ENCODE peak calls at places on chromosomes 13 and 19, in eight cellular contexts. P is pancreas, E is tibial artery, J is H1, F is AG04450, M is kidney, Q is endodermal cell, N is heart right ventricle. W is an unnamed sample.

GRCh38 chr19:29478578-29479565 is 46.9 kb upstream of the VSTM2B start:
- DNase-seq in F (no peak), J (peak), E (no peak), Q (peak), M (no peak), N (no peak), P (no peak), W (no peak)

GRCh38 chr13:21069561-21070004 is 8.2 kb upstream of the LATS2 start:
- DNase-seq in E (peak), P (no peak), J (no peak), F (peak), Q (no peak), M (peak), N (no peak), W (no peak)

GRCh38 chr13:112967666-112968379 is 1.2 kb upstream of the MCF2L start:
- DNase-seq in J (no peak), F (no peak), E (no peak), P (peak), Q (no peak), N (no peak), M (no peak), W (peak)

GRCh38 chr13:92967923-92968322 is 258.7 kb upstream of the GPC6 start:
- DNase-seq in P (no peak), M (no peak), E (no peak), N (no peak), J (no peak), F (no peak), Q (peak), W (no peak)

GRCh38 chr13:20824762-20825161 is 51.0 kb upstream of the EEF1AKMT1 start:
- DNase-seq in N (no peak), Q (no peak), E (no peak), J (no peak), F (no peak), M (no peak), P (no peak), W (no peak)

GRCh38 chr19:5515737-5516136 is 52.0 kb downstream of the TINCR start:
- DNase-seq in M (no peak), F (no peak), E (no peak), P (no peak), J (no peak), N (no peak), Q (peak), W (no peak)

GRCh38 chr19:6229951-6230712 is 49.6 kb downstream of the MLLT1 start:
- DNase-seq in P (peak), Q (no peak), E (no peak), F (no peak), M (peak), N (no peak), J (no peak), W (peak)

GRCh38 chr19:33557720-33558119 is 36.1 kb upstream of the PEPD start:
- DNase-seq in M (no peak), J (no peak), P (no peak), E (no peak), N (no peak), F (no peak), Q (no peak), W (peak)

GRCh38 chr19:5184930-5185329 is 155.7 kb downstream of the PTPRS start:
- DNase-seq in E (no peak), M (peak), N (no peak), F (no peak), J (no peak), Q (no peak), P (no peak), W (no peak)

GRCh38 chr19:35987571-35987896 is 7.5 kb upstream of the SDHAF1 start:
- DNase-seq in M (no peak), F (no peak), N (no peak), P (no peak), E (no peak), J (no peak), Q (no peak), W (no peak)

GRCh38 chr19:1503089-1503924 is 9.5 kb downstream of the ADAMTSL5 start:
- DNase-seq in F (no peak), N (peak), Q (peak), E (no peak), P (peak), M (no peak), J (no peak), W (no peak)

GRCh38 chr19:12648088-12648487 is 18.5 kb downstream of the MAN2B1 start:
- DNase-seq in M (peak), J (no peak), Q (peak), F (no peak), P (peak), N (no peak), E (no peak), W (no peak)

GRCh38 chr13:91381371-91381770 is 17.1 kb upstream of the GPC5 start:
- DNase-seq in J (no peak), N (no peak), P (no peak), F (no peak), E (no peak), Q (no peak), M (no peak), W (no peak)

GRCh38 chr19:41888926-41889325 is 5.9 kb downstream of the ARHGEF1 start:
- DNase-seq in J (no peak), P (no peak), Q (no peak), F (no peak), E (no peak), M (no peak), N (no peak), W (no peak)
- H3K27ac ChIP-seq in J (no peak), P (no peak), Q (no peak), F (no peak), E (no peak), M (no peak), N (no peak), W (peak)

GRCh38 chr19:48899781-48900476 is at the start of gene NUCB1:
- DNase-seq in J (peak), N (peak), Q (peak), P (peak), E (peak), F (peak), M (peak), W (peak)
- TF ChIP-seq CTCF in J (peak), N (peak), Q (peak), P (peak), E (no peak), F (peak), M (peak), W (peak)

GRCh38 chr19:3580156-3580955 is 4.9 kb upstream of the GIPC3 start:
- DNase-seq in P (no peak), E (peak), M (no peak), J (no peak), N (no peak), F (peak), Q (no peak), W (no peak)
- H3K27ac ChIP-seq in P (no peak), E (peak), M (peak), J (no peak), N (no peak), F (peak), Q (no peak), W (no peak)

GRCh38 chr19:14113762-14114414 is 3.7 kb downstream of the PRKACA start:
- DNase-seq in M (no peak), J (no peak), E (no peak), Q (peak), F (no peak), N (peak), P (peak), W (peak)
- TF ChIP-seq CTCF in M (no peak), J (peak), E (no peak), Q (peak), F (peak), N (peak), P (no peak), W (no peak)

GRCh38 chr13:110376120-110376519 is 69.0 kb downstream of the COL4A2 start:
- DNase-seq in J (no peak), N (no peak), F (no peak), P (no peak), M (no peak), E (no peak), Q (no peak), W (no peak)
- H3K27ac ChIP-seq in J (no peak), N (peak), F (no peak), P (no peak), M (peak), E (peak), Q (no peak), W (no peak)

DNA sequence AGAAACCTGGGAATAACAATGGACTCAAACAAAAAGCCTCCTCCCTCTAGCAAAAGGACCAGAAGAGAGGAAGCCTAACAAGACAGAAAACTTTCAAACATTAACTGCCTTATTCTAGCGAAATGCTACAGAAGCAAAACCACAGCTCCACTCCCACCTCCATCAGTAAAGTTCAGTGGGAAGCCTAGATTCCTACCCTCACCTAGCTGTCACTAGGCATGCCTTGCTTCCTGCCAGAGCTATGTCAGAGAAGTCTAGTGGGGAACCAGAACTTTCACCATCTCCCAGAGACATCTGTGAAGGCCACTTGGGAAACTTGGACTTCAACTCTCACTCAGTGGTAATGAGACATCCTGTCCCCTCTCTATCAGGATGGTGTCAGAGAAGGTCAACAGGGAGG is 37.1 kb downstream of the DPY19L3 start:
- DNase-seq in P (no peak), N (no peak), F (no peak), J (no peak), M (no peak), Q (no peak), E (no peak), W (no peak)
- TF ChIP-seq CTCF in P (no peak), N (no peak), F (no peak), J (no peak), M (no peak), Q (no peak), E (no peak), W (no peak)

GRCh38 chr13:99989376-99990044 is 7.9 kb downstream of the ZIC2 start:
- DNase-seq in M (no peak), F (no peak), E (no peak), Q (peak), P (peak), J (no peak), N (no peak), W (no peak)
- H3K27ac ChIP-seq in M (no peak), F (no peak), E (no peak), Q (peak), P (no peak), J (no peak), N (no peak), W (no peak)

DNA sequence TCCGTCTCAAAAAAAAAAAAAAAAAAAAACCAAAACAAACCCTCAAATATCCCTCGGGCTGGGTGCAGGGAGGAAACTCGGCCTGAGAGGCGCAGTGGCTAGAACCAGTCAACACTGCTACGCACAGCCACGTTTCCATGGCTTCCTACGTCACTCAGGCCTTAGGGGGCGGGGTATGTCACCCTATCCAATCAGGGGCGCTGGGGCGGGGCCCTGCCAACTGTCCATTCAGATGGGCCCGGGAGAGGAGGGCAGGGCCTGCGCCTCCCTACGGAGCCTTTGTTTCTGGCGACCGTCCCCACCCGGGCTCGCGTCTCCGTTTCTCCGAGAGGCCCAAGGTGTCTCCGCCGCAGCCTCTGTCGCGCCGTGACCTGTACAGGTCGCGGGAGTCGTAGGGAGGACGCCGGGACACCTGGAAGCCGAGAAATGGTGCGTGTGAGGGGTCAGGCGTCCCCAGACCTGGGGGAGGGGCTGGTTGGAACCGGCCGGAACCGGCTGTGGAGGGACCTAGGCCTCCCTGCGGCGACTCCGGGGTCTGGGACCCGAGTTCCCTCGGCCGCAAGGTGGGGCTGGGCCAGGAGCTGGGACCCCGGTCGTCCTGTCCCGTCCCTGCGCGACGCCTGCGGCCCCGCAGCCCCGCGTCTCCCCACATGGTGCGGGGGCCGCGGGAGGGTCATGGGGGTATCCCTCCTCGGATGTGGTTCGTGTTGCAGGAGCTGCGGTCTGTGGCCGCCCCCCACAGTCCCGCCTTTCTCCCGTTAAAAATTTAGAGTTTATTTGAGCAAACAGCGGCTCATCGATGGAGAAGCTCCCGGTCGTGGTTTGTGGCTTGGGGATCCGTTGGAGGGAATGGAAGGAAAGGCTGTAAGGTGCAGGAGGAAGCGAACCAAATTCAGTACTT is at the start of gene ZNF627:
- DNase-seq in Q (peak), E (peak), J (peak), N (peak), M (peak), F (peak), P (peak), W (peak)
- TF ChIP-seq CTCF in Q (peak), E (no peak), J (peak), N (no peak), M (no peak), F (peak), P (no peak), W (peak)

DNA sequence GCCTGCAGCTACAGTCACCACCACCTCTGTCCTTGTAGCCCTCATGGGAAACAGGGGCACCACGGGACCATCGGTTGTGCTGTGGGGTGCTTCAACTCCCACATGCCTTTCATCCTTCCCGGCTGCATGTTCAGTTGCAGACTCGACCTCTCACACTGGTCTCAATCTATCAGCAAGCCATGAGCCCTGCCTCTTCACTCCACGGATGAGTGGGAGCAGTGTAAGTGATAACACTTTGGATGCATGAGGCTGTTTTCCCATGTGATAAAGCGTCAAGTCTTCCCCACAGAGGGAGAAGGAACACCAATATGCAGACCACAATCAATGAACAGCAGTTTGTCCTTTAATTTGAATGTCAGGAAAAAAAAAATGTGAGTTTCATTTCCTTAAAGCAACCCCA is 12.2 kb downstream of the SERP2 start:
- DNase-seq in F (no peak), Q (no peak), J (no peak), E (no peak), M (no peak), P (no peak), N (no peak), W (no peak)
- H3K27ac ChIP-seq in F (no peak), Q (no peak), J (no peak), E (no peak), M (no peak), P (no peak), N (no peak), W (no peak)

GRCh38 chr19:40348125-40348913 is at the start of the genes C19orf47 and PLD3:
- DNase-seq in M (peak), N (peak), F (peak), P (peak), Q (peak), E (peak), J (peak), W (peak)
- TF ChIP-seq CTCF in M (no peak), N (no peak), F (no peak), P (no peak), Q (no peak), E (no peak), J (no peak), W (no peak)

W was measured in spleen.